ENCODE peak calls at places on chromosome 3, in five cellular contexts. D is transverse colon; G is CD4-positive, alpha-beta T cell; X is spleen; H is upper lobe of right lung. A is an unnamed sample.

GRCh38 chr3:147799601-147800000 is 390.4 kb downstream of the ZIC1 start:
- DNase-seq in G (no peak), X (no peak), D (no peak), H (no peak), A (no peak)

GRCh38 chr3:108293858-108294257 is 2.5 kb upstream of the HHLA2 start:
- DNase-seq in H (no peak), G (no peak), X (no peak), D (no peak), A (no peak)

GRCh38 chr3:14598143-14598569 is 53.4 kb upstream of the CCDC174 start:
- DNase-seq in X (peak; percentile 13), G (peak; percentile 41), H (no peak), D (no peak), A (peak; percentile 70)

GRCh38 chr3:16665282-16665741 is 60.1 kb upstream of the DAZL start:
- DNase-seq in X (no peak), G (no peak), H (no peak), D (peak; percentile 52), A (peak; percentile 78)

GRCh38 chr3:29186982-29187718 is 93.7 kb upstream of the RBMS3 start:
- DNase-seq in H (no peak), D (no peak), G (no peak), X (no peak), A (no peak)

GRCh38 chr3:131178710-131179375 is 152.2 kb downstream of the NEK11 start:
- DNase-seq in H (no peak), G (no peak), X (no peak), D (no peak), A (no peak)

GRCh38 chr3:5330152-5330810 is 142.8 kb downstream of the EDEM1 start:
- DNase-seq in G (no peak), H (no peak), D (no peak), X (no peak), A (peak; percentile 28)

GRCh38 chr3:193509103-193509965 is 45.4 kb downstream of the ATP13A4 start:
- DNase-seq in D (no peak), G (no peak), X (no peak), H (no peak), A (no peak)

GRCh38 chr3:98930413-98930812 is 28.9 kb upstream of the DCBLD2 start:
- DNase-seq in X (no peak), G (no peak), H (no peak), D (no peak), A (no peak)

GRCh38 chr3:58645726-58646125 is 20.8 kb downstream of the FAM3D start:
- DNase-seq in G (no peak), H (no peak), D (no peak), X (no peak), A (no peak)

GRCh38 chr3:119555309-119555735 is 4.1 kb downstream of the CD80 start:
- DNase-seq in G (no peak), H (no peak), X (peak; percentile 80), D (no peak), A (no peak)

GRCh38 chr3:186287723-186288122 is 74.3 kb downstream of the DGKG start:
- DNase-seq in G (no peak), X (no peak), H (no peak), D (no peak), A (no peak)

GRCh38 chr3:192395506-192395905 is 331.8 kb downstream of the FGF12 start:
- DNase-seq in X (no peak), G (no peak), D (no peak), H (no peak), A (no peak)

GRCh38 chr3:175338775-175339535 is 479.8 kb downstream of the NAALADL2 start:
- DNase-seq in X (no peak), G (no peak), H (no peak), D (peak; percentile 11), A (peak; percentile 16)

GRCh38 chr3:168162172-168162571 is 66.4 kb upstream of the GOLIM4 start:
- DNase-seq in H (no peak), D (no peak), X (no peak), G (no peak), A (no peak)

GRCh38 chr3:59818033-59818936 is 768.5 kb upstream of the CFAP20DC start:
- DNase-seq in D (peak; percentile 76), X (no peak), G (no peak), H (peak; percentile 69), A (peak; percentile 52)

GRCh38 chr3:86830566-86830965 is 160.4 kb downstream of the VGLL3 start:
- DNase-seq in X (no peak), G (no peak), H (no peak), D (no peak), A (no peak)

GRCh38 chr3:1275495-1275894 is 182.7 kb downstream of the CNTN6 start:
- DNase-seq in G (no peak), D (no peak), H (no peak), X (no peak), A (peak; percentile 46)

GRCh38 chr3:98095870-98096269 is 8.9 kb downstream of the OR5AC2 start:
- DNase-seq in D (no peak), X (no peak), H (no peak), G (no peak), A (peak; percentile 32)

GRCh38 chr3:186138272-186138981 is 29.5 kb upstream of the ETV5 start:
- DNase-seq in G (no peak), H (no peak), D (no peak), X (no peak), A (no peak)

GRCh38 chr3:98361289-98361688 is 7.6 kb downstream of the OR5K4 start:
- DNase-seq in X (no peak), H (no peak), G (no peak), D (no peak), A (no peak)

GRCh38 chr3:69379661-69380060 is 6.2 kb downstream of the FRMD4B start:
- DNase-seq in D (no peak), G (no peak), H (no peak), X (no peak), A (no peak)

GRCh38 chr3:62962656-62963055 is 87.4 kb upstream of the CADPS start:
- DNase-seq in D (no peak), G (no peak), X (no peak), H (no peak), A (no peak)

DNA sequence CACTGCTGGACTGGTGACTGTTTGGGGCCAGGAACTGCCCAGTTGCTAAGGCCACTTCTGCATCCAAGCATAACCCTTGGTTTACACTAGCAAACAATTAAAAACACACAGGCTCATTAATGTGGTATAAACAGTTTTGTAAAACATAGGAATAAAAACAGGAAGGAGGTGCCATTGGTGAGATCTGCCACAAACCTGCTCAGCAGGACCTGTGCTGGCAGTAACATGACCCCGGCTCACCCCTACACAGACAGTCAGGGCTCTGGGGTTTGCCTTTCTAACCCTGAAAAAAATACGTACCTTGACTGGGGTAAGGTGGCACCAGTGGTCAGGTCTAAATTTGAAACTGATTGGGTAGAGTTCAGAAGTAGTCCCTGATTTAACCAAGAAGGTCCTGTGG is 76.2 kb downstream of the ATP1B3 start:
- DNase-seq in D (no peak), G (no peak), X (no peak), H (no peak), A (no peak)
- H3K27ac ChIP-seq in D (no peak overlapping the region), G (no peak overlapping the region), X (no peak overlapping the region), H (no peak overlapping the region), A (no peak overlapping the region)

GRCh38 chr3:195559723-195560409 is 16.7 kb upstream of the PPP1R2 start:
- DNase-seq in G (no peak), D (no peak), X (no peak), H (no peak), A (no peak)
- H3K27me3 ChIP-seq in G (no peaks in the 10 kb centered on the region), D (no peaks in the 10 kb centered on the region), X (no peaks in the 10 kb centered on the region), H (peaks cover under 1% of the 10 kb centered on the region), A (no peaks in the 10 kb centered on the region)

GRCh38 chr3:171806200-171807128 is 3.8 kb downstream of the PLD1 start:
- DNase-seq in H (no peak), G (no peak), D (no peak), X (no peak), A (peak; percentile 57)
- H3K27ac ChIP-seq in H (peak overlapping the region; percentile 49), G (no peak overlapping the region), D (peak overlapping the region; percentile 80), X (peak overlapping the region; percentile 56), A (peak overlapping the region; percentile 77)

DNA sequence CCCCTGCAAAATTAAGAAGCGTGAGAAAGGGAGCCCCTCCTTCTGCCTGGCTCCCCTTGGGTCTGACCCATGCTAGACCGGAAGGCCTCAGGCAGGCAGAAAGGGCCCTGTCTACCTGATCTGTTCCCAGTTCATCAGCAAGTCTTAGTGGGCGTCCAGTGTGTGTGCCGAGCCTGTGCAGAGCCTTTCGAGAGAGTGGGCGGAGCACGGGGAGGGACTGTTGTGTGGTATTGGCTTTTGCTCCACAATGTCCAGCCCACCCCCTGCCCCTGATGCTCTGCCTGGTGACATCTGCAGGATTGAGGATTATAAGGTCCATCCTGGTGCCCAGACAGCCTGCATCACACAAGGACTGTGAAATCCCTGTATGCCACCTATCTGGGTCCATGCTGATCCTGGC is 82.9 kb downstream of the CHDH start:
- DNase-seq in X (no peak), D (no peak), G (no peak), H (no peak), A (no peak)
- H3K27me3 ChIP-seq in X (no peaks in the 10 kb centered on the region), D (no peaks in the 10 kb centered on the region), G (no peaks in the 10 kb centered on the region), H (no peaks in the 10 kb centered on the region), A (no peaks in the 10 kb centered on the region)

GRCh38 chr3:187696036-187696435 is 6.3 kb downstream of the RTP2 start:
- DNase-seq in D (no peak), X (no peak), G (no peak), H (no peak), A (no peak)

GRCh38 chr3:187693431-187693830 is 8.9 kb downstream of the RTP2 start:
- DNase-seq in D (no peak), X (no peak), G (no peak), H (no peak), A (no peak)

GRCh38 chr3:187698499-187699399 is 3.6 kb downstream of the RTP2 start:
- DNase-seq in G (no peak), X (no peak), H (no peak), D (no peak), A (no peak)

GRCh38 chr3:187694801-187695200 is 7.6 kb downstream of the RTP2 start:
- DNase-seq in X (no peak), H (no peak), D (no peak), G (no peak), A (no peak)

GRCh38 chr3:187695434-187695833 is 6.9 kb downstream of the RTP2 start:
- DNase-seq in D (no peak), X (no peak), G (no peak), H (no peak), A (no peak)
- H3K27ac ChIP-seq in D (no peak overlapping the region), X (peak overlapping the region; percentile 29), G (no peak overlapping the region), H (no peak overlapping the region), A (no peak overlapping the region)

DNA sequence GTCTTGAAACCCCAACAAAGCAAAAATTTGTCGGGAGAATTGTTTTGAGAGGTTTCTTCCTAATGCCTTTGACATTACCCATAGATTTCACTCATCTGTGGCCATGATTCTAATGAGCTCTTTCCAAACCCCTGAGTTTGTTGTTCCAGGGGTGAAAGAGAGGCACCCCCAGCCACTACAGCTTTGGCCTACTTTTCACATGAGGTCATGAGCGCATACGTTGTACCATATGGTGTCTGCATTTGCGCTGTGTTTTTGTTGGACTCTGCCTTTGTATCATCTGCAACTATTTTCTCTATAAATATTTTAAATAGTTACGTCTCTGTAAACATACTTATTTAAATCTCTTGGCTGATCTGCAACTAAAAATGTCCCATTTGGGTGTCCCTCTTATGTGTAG is 107.9 kb downstream of the LRTM1 start:
- DNase-seq in G (no peak), H (no peak), D (no peak), X (no peak), A (no peak)
- H3K27me3 ChIP-seq in G (no peaks in the 10 kb centered on the region), H (no peaks in the 10 kb centered on the region), D (no peaks in the 10 kb centered on the region), X (no peaks in the 10 kb centered on the region), A (no peaks in the 10 kb centered on the region)

DNA sequence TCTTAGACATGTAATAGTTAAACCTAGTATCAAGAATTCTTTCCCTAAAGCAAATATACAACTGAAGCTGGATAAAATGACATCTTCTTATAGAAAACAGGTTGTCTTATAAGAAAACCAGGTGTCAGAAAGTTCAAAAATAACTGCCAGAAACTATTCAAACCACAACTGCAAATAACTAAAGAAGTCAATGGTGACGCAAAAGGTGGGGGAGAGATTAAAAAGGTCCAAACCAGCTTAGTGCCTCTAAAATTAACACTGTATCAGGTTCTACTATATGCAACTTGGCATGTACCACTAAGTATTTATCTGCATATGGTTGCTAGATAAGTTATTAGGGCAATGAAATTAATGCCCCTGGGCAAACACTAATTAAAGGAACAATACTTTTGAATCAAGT is 136.8 kb downstream of the TBL1XR1 start:
- DNase-seq in D (no peak), G (no peak), X (no peak), H (no peak), A (no peak)
- H3K27ac ChIP-seq in D (no peak overlapping the region), G (no peak overlapping the region), X (no peak overlapping the region), H (no peak overlapping the region), A (no peak overlapping the region)

A was measured in hepatocyte.